ENCODE peak calls at places on chromosomes 13 and 19, in six cellular contexts. M, C, A, W, E and D are unnamed samples. For H3K27me3, the result is how much of the 10 kb centered on the place peaks cover.

GRCh38 chr13:27556109-27556508 is 64.2 kb downstream of the LNX2 start:
- DNase-seq in W (no peak), M (peak), A (no peak), C (no peak), E (no peak), D (no peak)

GRCh38 chr19:10113592-10113963 is 2.1 kb downstream of the P2RY11 start:
- DNase-seq in A (no peak), E (no peak), M (no peak), C (no peak), W (no peak), D (no peak)

GRCh38 chr13:89951341-89951740 is 1396.1 kb upstream of the MIR17HG start:
- DNase-seq in M (no peak), W (no peak), E (no peak), A (no peak), C (no peak), D (no peak)

GRCh38 chr13:91169641-91170040 is 177.8 kb upstream of the MIR17HG start:
- DNase-seq in A (no peak), M (no peak), W (no peak), C (no peak), E (no peak), D (no peak)

GRCh38 chr13:90454002-90454636 is 893.4 kb upstream of the MIR17HG start:
- DNase-seq in C (no peak), A (no peak), M (no peak), W (no peak), E (no peak), D (no peak)

GRCh38 chr19:55032170-55032569 is 5.9 kb downstream of the GP6 start:
- DNase-seq in W (no peak), C (no peak), E (no peak), A (no peak), M (no peak), D (no peak)

GRCh38 chr19:51441410-51442390 is 16.6 kb downstream of the SIGLEC8 start:
- DNase-seq in M (no peak), W (no peak), E (no peak), C (no peak), A (peak), D (no peak)

GRCh38 chr13:89363144-89363543 is 1692.0 kb downstream of the SLITRK5 start:
- DNase-seq in E (peak), W (no peak), C (no peak), M (no peak), A (no peak), D (no peak)

DNA sequence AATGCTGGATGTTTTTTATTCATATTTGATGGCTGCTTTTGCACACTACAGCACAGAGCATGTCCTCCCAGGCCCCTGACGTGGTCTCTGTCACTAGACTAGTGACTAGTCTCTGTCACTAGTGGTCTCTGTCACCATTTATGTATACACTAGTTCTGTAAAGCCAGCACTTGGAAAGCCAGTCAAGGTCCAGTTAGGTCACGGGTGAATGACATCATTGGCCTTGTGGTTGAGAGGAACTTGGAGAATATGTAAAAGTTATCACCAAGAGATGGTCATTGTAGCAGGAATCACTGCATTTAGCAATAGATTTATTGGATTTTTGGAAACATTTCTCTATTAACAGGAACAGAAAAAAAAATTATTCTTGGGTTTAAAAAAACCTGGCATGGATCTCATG is 72.9 kb downstream of the SHISA2 start:
- DNase-seq in C (no peak), W (no peak), M (no peak), E (no peak), A (no peak), D (no peak)
- H3K27me3 ChIP-seq in C (under half), W (under half), M (under half), E (under half), A (under half), D (under half)

DNA sequence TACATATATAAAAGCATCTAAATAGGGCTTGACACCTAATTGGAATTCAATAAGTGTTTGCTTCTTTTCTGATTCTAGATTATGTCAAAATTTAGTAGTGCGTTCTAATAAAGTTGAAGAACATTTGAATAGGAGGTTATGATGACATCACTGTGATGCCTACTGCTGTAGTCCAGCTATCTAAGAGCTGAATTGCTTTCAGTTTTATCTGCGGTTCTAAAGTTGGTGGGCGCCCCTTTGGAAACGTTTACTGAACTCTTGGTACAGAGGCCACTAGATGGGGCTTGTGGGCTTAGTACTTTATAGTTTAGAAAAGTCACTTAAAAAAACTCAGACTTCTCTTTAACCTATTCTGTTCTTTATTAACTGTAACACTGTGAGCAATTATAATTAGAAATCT is 776.9 kb downstream of the GPC5 start:
- DNase-seq in E (peak), W (no peak), M (peak), A (peak), C (no peak), D (no peak)
- TF ChIP-seq CTCF in E (peak), W (peak), M (no peak), A (no peak), C (peak), D (peak)

GRCh38 chr13:75415720-75416119 is 66.2 kb downstream of the TBC1D4 start:
- DNase-seq in A (no peak), M (no peak), W (no peak), C (no peak), E (no peak), D (no peak)
- H3K27ac ChIP-seq in A (no peak), M (no peak), W (no peak), C (no peak), E (no peak), D (peak)

DNA sequence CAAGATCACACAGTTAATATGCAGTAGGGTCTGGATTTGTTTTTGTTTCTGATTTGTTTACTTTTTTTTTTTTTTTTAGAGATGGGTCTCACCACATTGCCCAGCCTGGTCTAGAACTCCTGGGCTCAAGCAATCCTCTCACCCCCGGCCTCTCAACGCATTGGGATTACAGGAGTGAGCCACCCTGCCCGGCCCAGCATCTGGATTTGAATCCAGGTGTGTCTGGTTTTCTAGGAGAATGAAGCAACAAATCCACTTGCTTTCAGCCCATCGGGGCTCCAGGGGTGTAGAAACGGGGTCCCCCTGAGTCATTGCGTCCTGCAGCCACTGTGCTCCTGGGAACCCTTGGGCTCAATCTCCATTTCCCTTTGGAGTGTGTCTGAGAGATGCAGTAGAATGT is 6.6 kb downstream of the CACNG8 start:
- DNase-seq in M (no peak), E (no peak), C (peak), W (no peak), A (no peak), D (no peak)
- H3K27me3 ChIP-seq in M (under half), E (under half), C (under half), W (under half), A (under half), D (under half)

DNA sequence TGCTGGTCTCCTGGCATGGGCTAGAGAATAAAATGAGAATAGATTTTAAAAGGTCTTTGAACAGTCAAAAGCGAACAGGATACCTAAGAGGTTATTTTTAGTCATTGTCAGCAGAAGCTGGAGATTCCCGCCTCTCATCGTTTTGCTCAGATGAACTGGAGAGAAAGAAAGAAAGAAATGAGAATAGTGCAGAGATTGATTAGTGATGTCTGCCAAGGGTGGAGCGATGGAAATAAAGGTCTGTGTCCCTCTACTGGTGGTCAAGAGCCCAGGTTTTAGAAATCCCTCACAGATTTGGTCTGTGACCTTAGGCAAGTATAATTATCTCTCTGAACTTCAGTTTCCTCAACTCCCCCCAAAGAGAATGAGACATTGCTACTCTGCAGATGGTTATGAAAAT is 5.4 kb downstream of the NCAN start:
- DNase-seq in A (no peak), E (no peak), C (no peak), M (no peak), W (no peak), D (no peak)
- TF ChIP-seq CTCF in A (no peak), E (no peak), C (no peak), M (no peak), W (no peak), D (no peak)

DNA sequence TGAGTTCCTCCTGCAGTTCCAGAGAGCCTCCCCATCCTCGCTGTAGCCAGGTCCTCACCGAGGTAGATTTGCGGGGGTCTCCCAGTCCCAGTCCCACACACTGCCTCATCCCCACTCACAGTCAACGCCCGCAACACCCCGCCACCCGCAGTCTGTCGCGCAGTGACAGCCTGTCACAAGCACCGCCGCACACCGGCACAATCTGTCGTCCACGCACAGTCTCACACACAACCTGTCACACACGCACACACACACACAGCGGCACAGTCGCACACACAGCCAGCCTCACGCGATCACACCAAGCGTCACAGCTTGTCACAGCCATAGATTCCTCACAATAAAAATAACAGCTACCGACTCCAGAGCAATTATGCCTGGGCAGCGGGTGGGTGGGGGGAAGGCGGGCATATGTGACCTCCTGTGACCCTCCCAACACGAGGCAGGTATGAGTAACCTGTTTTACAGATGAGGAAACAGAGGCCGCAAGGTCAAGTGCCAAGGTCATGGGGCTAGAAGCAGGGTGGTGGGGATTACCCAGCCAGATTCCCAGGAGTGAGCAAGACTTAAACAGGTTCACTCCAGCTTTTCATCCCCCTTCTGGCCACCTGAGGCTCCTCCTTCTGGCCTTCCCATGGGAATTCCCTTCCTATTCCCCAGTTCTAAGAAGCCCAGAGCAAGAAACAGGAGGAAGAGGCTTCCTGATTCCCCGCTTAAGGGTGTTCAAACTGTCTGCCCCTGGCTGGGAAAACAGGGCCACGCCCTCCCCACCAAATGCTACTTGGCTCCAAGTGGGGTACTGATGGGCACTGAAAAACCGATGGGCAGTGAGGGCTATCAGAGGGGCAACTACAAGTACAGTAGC is 13.9 kb downstream of the NFIX start:
- DNase-seq in C (no peak), E (no peak), M (no peak), W (no peak), A (no peak), D (no peak)
- H3K27ac ChIP-seq in C (no peak), E (no peak), M (peak), W (peak), A (no peak), D (no peak)

DNA sequence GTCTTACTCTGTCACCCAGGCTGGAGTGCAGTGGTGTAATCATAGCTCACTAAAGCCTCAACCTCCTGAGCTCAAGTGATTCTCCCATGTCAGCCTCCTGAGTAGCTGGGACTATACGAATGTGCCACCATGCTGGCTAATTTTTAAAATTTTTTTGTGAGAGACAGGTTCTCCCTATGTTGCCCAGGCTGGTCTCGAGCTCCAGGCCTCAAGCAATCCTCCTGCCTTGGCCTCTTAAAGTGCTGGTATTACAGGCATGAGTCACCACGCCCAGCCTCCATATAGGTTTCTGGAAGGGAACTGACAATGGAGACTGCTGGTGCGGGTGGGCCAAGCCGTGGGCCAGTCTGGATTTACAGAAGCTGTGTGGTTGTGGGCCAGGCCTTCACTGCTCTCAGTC is 189.2 kb downstream of the URI1 start:
- DNase-seq in W (no peak), A (no peak), C (no peak), E (no peak), M (no peak), D (no peak)
- H3K27me3 ChIP-seq in W (under half), A (under half), C (under half), E (under half), M (under half), D (under half)

GRCh38 chr19:37370880-37371661 is at the start of gene ZNF527:
- DNase-seq in M (peak), E (peak), C (peak), A (peak), W (peak), D (peak)
- TF ChIP-seq CTCF in M (no peak), E (peak), C (no peak), A (no peak), W (no peak), D (no peak)

GRCh38 chr19:16262618-16263017 is 62.0 kb upstream of the KLF2 start:
- DNase-seq in A (peak), W (no peak), M (no peak), E (peak), C (peak), D (no peak)
- H3K27ac ChIP-seq in A (no peak), W (no peak), M (peak), E (peak), C (peak), D (peak)

DNA sequence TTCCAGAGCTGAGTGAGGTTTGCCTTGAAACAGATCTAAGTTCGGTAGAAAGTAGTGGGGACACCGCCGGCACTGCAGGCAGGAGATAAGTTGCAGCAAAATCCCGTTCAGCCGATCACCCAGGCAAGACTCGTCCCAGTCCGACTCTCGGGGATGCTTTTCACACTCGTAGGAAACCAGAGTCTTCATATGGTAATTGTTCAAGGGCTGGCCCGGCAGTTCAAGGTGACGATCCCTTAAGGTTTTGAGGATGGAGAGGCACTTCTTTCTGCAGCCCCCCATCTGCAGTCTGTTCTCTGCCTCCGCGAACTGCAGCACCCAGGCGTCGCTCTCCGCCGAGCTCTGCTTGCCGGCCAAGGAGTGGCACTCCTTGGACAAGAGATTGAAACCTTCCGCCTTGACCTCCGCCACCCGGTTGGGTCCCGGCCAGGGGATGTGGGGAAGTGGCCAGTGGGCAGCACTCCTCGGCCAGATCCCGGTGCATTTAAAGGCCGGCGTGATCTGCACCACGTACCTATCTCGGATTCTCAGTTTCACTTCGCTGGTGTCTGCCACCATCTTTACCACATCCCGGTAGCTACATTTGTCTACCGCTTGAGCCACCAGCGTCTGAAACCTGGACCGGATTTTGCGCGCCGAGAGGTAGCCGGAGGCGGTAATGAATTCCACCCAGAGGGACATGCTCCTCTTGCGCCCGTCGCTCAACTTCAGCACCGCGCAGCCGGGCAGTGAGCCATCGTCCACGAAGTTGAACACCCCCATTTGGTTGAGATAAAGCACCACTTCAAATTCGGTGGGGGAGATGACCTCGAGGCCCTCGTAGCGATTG is 1.1 kb downstream of the MAB21L1 start:
- DNase-seq in E (peak), A (peak), C (peak), W (no peak), M (peak), D (peak)
- H3K27me3 ChIP-seq in E (half or more), A (under half), C (under half), W (under half), M (under half), D (under half)